ENCODE peak calls at places on chromosomes 4 and X, in six cellular contexts. One of them, this sample, is unnamed.

GRCh38 chr4:183266386-183266785 is 53.7 kb downstream of the CLDN22 start:
- DNase-seq in transverse colon: no peak
- DNase-seq in small intestine: no peak
- DNase-seq in RWPE1: no peak
- DNase-seq in cardiac muscle cell: no peak
- DNase-seq in SK-N-SH: no peak
- DNase-seq in this sample: no peak

GRCh38 chrX:153477039-153477438 is 6.7 kb upstream of the HAUS7 start:
- DNase-seq in RWPE1: peak; percentile 26
- DNase-seq in transverse colon: no peak
- DNase-seq in SK-N-SH: peak; percentile 89
- DNase-seq in small intestine: no peak
- DNase-seq in cardiac muscle cell: peak; percentile 71
- DNase-seq in this sample: no peak

GRCh38 chr4:19651481-19651880 is 600.2 kb upstream of the SLIT2 start:
- DNase-seq in transverse colon: no peak
- DNase-seq in RWPE1: no peak
- DNase-seq in small intestine: no peak
- DNase-seq in cardiac muscle cell: no peak
- DNase-seq in SK-N-SH: no peak
- DNase-seq in this sample: no peak

GRCh38 chr4:20395160-20395773 is 143.6 kb downstream of the SLIT2 start:
- DNase-seq in small intestine: peak; percentile 59
- DNase-seq in transverse colon: peak; percentile 44
- DNase-seq in cardiac muscle cell: peak; percentile 52
- DNase-seq in RWPE1: peak; percentile 1
- DNase-seq in SK-N-SH: no peak
- DNase-seq in this sample: no peak

GRCh38 chr4:156294577-156294976 is 340.9 kb upstream of the CTSO start:
- DNase-seq in RWPE1: peak; percentile 2
- DNase-seq in transverse colon: no peak
- DNase-seq in SK-N-SH: peak; percentile 6
- DNase-seq in cardiac muscle cell: peak; percentile 94
- DNase-seq in small intestine: peak; percentile 36
- DNase-seq in this sample: no peak

GRCh38 chr4:71537551-71538065 is 198.8 kb downstream of the SLC4A4 start:
- DNase-seq in transverse colon: no peak
- DNase-seq in SK-N-SH: no peak
- DNase-seq in RWPE1: no peak
- DNase-seq in cardiac muscle cell: peak; percentile 11
- DNase-seq in small intestine: no peak
- DNase-seq in this sample: no peak

GRCh38 chr4:88803600-88804096 is 106.0 kb upstream of the NAP1L5 start:
- DNase-seq in transverse colon: peak; percentile 43
- DNase-seq in small intestine: peak; percentile 83
- DNase-seq in cardiac muscle cell: peak; percentile 93
- DNase-seq in SK-N-SH: no peak
- DNase-seq in RWPE1: peak; percentile 7
- DNase-seq in this sample: no peak

GRCh38 chr4:59553739-59554126 is 1646.4 kb upstream of the ADGRL3 start:
- DNase-seq in cardiac muscle cell: peak; percentile 7
- DNase-seq in small intestine: peak; percentile 20
- DNase-seq in RWPE1: peak; percentile 57
- DNase-seq in transverse colon: no peak
- DNase-seq in SK-N-SH: no peak
- DNase-seq in this sample: no peak

GRCh38 chr4:87849612-87850011 is 16.8 kb downstream of the MEPE start:
- DNase-seq in transverse colon: no peak
- DNase-seq in SK-N-SH: no peak
- DNase-seq in RWPE1: no peak
- DNase-seq in cardiac muscle cell: peak; percentile 58
- DNase-seq in small intestine: no peak
- DNase-seq in this sample: no peak

GRCh38 chrX:130885996-130886395 is 17.0 kb downstream of the ENOX2 start:
- DNase-seq in cardiac muscle cell: no peak
- DNase-seq in RWPE1: no peak
- DNase-seq in small intestine: no peak
- DNase-seq in SK-N-SH: no peak
- DNase-seq in transverse colon: no peak
- DNase-seq in this sample: no peak

GRCh38 chr4:1402021-1402515 is 4.2 kb downstream of the NKX1-1 start:
- DNase-seq in small intestine: no peak
- DNase-seq in SK-N-SH: peak; percentile 39
- DNase-seq in transverse colon: no peak
- DNase-seq in cardiac muscle cell: no peak
- DNase-seq in RWPE1: no peak
- DNase-seq in this sample: no peak

GRCh38 chrX:153378607-153379006 is 22.5 kb downstream of the PNMA6E start:
- DNase-seq in cardiac muscle cell: no peak
- DNase-seq in small intestine: no peak
- DNase-seq in SK-N-SH: no peak
- DNase-seq in RWPE1: no peak
- DNase-seq in transverse colon: no peak
- DNase-seq in this sample: no peak

GRCh38 chr4:15158410-15159091 is 156.3 kb downstream of the CPEB2 start:
- DNase-seq in small intestine: no peak
- DNase-seq in transverse colon: no peak
- DNase-seq in cardiac muscle cell: no peak
- DNase-seq in SK-N-SH: no peak
- DNase-seq in RWPE1: no peak
- DNase-seq in this sample: no peak

GRCh38 chrX:70219938-70220764 is 14.3 kb upstream of the AWAT1 start:
- DNase-seq in cardiac muscle cell: peak; percentile 5
- DNase-seq in RWPE1: peak; percentile 36
- DNase-seq in small intestine: peak; percentile 47
- DNase-seq in SK-N-SH: no peak
- DNase-seq in transverse colon: peak; percentile 25
- DNase-seq in this sample: no peak

GRCh38 chrX:11351375-11352295 is 58.4 kb downstream of the AMELX start:
- DNase-seq in SK-N-SH: no peak
- DNase-seq in small intestine: no peak
- DNase-seq in RWPE1: no peak
- DNase-seq in transverse colon: peak; percentile 53
- DNase-seq in cardiac muscle cell: peak; percentile 87
- DNase-seq in this sample: no peak

DNA sequence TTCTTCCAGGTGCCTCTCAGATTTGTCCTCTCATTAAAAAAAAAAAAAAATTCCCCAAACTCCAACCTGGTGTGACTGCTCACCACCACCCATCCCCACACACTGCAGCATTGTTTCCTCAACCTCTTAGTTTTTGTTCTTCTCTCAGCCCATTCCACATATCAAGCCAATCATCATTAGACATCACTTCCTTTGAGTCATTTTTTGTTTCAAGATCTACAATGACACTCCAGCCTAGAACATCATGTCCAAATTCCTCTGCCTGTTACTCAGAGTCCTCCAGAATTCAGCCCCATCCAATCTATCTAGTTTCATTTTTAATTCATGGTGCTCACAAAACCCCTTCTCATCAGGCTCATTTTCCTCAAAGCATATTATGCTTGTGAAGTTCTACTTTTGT is 262.5 kb upstream of the TEX13A start:
- DNase-seq in cardiac muscle cell: peak; percentile 63
- DNase-seq in small intestine: no peak
- DNase-seq in transverse colon: no peak
- DNase-seq in SK-N-SH: no peak
- DNase-seq in RWPE1: peak; percentile 45
- DNase-seq in this sample: no peak
- H3K27ac ChIP-seq in cardiac muscle cell: no peak overlapping the region
- H3K27ac ChIP-seq in small intestine: no peak overlapping the region
- H3K27ac ChIP-seq in transverse colon: no peak overlapping the region
- H3K27ac ChIP-seq in SK-N-SH: no peak overlapping the region
- H3K27ac ChIP-seq in RWPE1: no peak overlapping the region
- H3K27ac ChIP-seq in this sample: no peak overlapping the region

GRCh38 chrX:3520458-3520857 is 174.0 kb upstream of the MXRA5 start:
- DNase-seq in cardiac muscle cell: no peak
- DNase-seq in RWPE1: no peak
- DNase-seq in small intestine: no peak
- DNase-seq in SK-N-SH: no peak
- DNase-seq in transverse colon: no peak
- DNase-seq in this sample: no peak

GRCh38 chrX:3526084-3526483 is 179.6 kb upstream of the MXRA5 start:
- DNase-seq in transverse colon: no peak
- DNase-seq in RWPE1: no peak
- DNase-seq in SK-N-SH: no peak
- DNase-seq in cardiac muscle cell: peak; percentile 67
- DNase-seq in small intestine: no peak
- DNase-seq in this sample: no peak

GRCh38 chrX:3522016-3522690 is 175.7 kb upstream of the MXRA5 start:
- DNase-seq in small intestine: no peak
- DNase-seq in SK-N-SH: no peak
- DNase-seq in RWPE1: no peak
- DNase-seq in transverse colon: no peak
- DNase-seq in cardiac muscle cell: peak; percentile 83
- DNase-seq in this sample: no peak

GRCh38 chrX:3518870-3519269 is 172.4 kb upstream of the MXRA5 start:
- DNase-seq in transverse colon: peak; percentile 18
- DNase-seq in SK-N-SH: no peak
- DNase-seq in RWPE1: peak; percentile 77
- DNase-seq in small intestine: no peak
- DNase-seq in cardiac muscle cell: peak; percentile 91
- DNase-seq in this sample: no peak

GRCh38 chrX:3520987-3521875 is 174.8 kb upstream of the MXRA5 start:
- DNase-seq in small intestine: no peak
- DNase-seq in RWPE1: no peak
- DNase-seq in transverse colon: no peak
- DNase-seq in SK-N-SH: no peak
- DNase-seq in cardiac muscle cell: peak; percentile 30
- DNase-seq in this sample: no peak
- H3K27ac ChIP-seq in small intestine: no peak overlapping the region
- H3K27ac ChIP-seq in RWPE1: no peak overlapping the region
- H3K27ac ChIP-seq in transverse colon: peak overlapping the region; percentile 39
- H3K27ac ChIP-seq in SK-N-SH: no peak overlapping the region
- H3K27ac ChIP-seq in cardiac muscle cell: no peak overlapping the region
- H3K27ac ChIP-seq in this sample: no peak overlapping the region

GRCh38 chr4:186723207-186724047 is at the start of gene FAT1:
- DNase-seq in cardiac muscle cell: peak; percentile 91
- DNase-seq in RWPE1: peak; percentile 68
- DNase-seq in transverse colon: peak; percentile 71
- DNase-seq in SK-N-SH: peak; percentile 85
- DNase-seq in small intestine: peak; percentile 67
- DNase-seq in this sample: no peak

GRCh38 chr4:186724861-186725419 is 1.3 kb upstream of the FAT1 start:
- DNase-seq in SK-N-SH: no peak
- DNase-seq in cardiac muscle cell: peak; percentile 46
- DNase-seq in small intestine: peak; percentile 56
- DNase-seq in RWPE1: peak; percentile 25
- DNase-seq in transverse colon: no peak
- DNase-seq in this sample: no peak

GRCh38 chr4:186724048-186724860 is 598 bp upstream of the FAT1 start:
- DNase-seq in SK-N-SH: peak; percentile 60
- DNase-seq in cardiac muscle cell: peak; percentile 81
- DNase-seq in transverse colon: peak; percentile 58
- DNase-seq in RWPE1: peak; percentile 30
- DNase-seq in small intestine: peak; percentile 53
- DNase-seq in this sample: peak; percentile 17

GRCh38 chr4:186719925-186720694 is 3.5 kb downstream of the FAT1 start:
- DNase-seq in SK-N-SH: no peak
- DNase-seq in small intestine: peak; percentile 25
- DNase-seq in RWPE1: no peak
- DNase-seq in transverse colon: no peak
- DNase-seq in cardiac muscle cell: peak; percentile 70
- DNase-seq in this sample: no peak

DNA sequence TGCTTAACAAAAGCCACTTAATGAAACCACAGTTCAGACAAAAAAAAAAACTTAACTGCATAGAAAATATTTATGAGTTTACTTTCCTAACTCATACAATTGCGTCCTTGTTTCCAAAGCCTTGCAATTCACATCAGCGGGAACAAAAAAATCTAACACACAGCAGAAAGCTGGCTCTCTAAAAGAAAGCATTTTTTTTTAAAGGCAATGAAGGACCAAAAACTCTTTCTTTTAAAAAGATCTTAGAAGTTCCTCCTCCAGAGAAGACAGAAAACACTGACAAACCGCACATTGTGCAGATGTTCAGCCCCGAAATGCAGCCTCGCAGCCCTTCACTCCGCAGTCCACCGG is 825 bp downstream of the FAT1 start:
- DNase-seq in cardiac muscle cell: no peak
- DNase-seq in RWPE1: no peak
- DNase-seq in SK-N-SH: no peak
- DNase-seq in small intestine: no peak
- DNase-seq in transverse colon: no peak
- DNase-seq in this sample: no peak
- H3K27ac ChIP-seq in cardiac muscle cell: no peak overlapping the region
- H3K27ac ChIP-seq in RWPE1: peak overlapping the region; percentile 97
- H3K27ac ChIP-seq in SK-N-SH: no peak overlapping the region
- H3K27ac ChIP-seq in small intestine: no peak overlapping the region
- H3K27ac ChIP-seq in transverse colon: peak overlapping the region; percentile 95
- H3K27ac ChIP-seq in this sample: peak overlapping the region; percentile 62

GRCh38 chr4:24209891-24210290 is 320.0 kb upstream of the PPARGC1A start:
- DNase-seq in transverse colon: no peak
- DNase-seq in RWPE1: no peak
- DNase-seq in cardiac muscle cell: peak; percentile 12
- DNase-seq in small intestine: no peak
- DNase-seq in SK-N-SH: no peak
- DNase-seq in this sample: no peak
- H3K27ac ChIP-seq in transverse colon: no peak overlapping the region
- H3K27ac ChIP-seq in RWPE1: no peak overlapping the region
- H3K27ac ChIP-seq in cardiac muscle cell: no peak overlapping the region
- H3K27ac ChIP-seq in small intestine: no peak overlapping the region
- H3K27ac ChIP-seq in SK-N-SH: no peak overlapping the region
- H3K27ac ChIP-seq in this sample: no peak overlapping the region

GRCh38 chr4:186105721-186106335 is 1.3 kb downstream of the FAM149A start:
- DNase-seq in RWPE1: no peak
- DNase-seq in small intestine: peak; percentile 82
- DNase-seq in cardiac muscle cell: peak; percentile 14
- DNase-seq in transverse colon: peak; percentile 23
- DNase-seq in SK-N-SH: peak; percentile 36
- DNase-seq in this sample: no peak
- H3K27ac ChIP-seq in RWPE1: no peak overlapping the region
- H3K27ac ChIP-seq in small intestine: peak overlapping the region; percentile 55
- H3K27ac ChIP-seq in cardiac muscle cell: no peak overlapping the region
- H3K27ac ChIP-seq in transverse colon: peak overlapping the region; percentile 88
- H3K27ac ChIP-seq in SK-N-SH: no peak overlapping the region
- H3K27ac ChIP-seq in this sample: peak overlapping the region; percentile 3